ENCODE peak calls at places on chromosomes 7 and 10, in eight cellular contexts. X, W, M, S, J, Q, V and U are unnamed samples.
A peak's percentile ranks its signal among the peaks of the same experiment; 100 is the strongest.

GRCh38 chr10:131267814-131268095 is 43.8 kb downstream of the TCERG1L start:
- DNase-seq in J (no peak), X (no peak), S (no peak), W (no peak), Q (no peak), M (no peak), V (no peak), U (no peak)

GRCh38 chr10:92829042-92829785 is 19.1 kb upstream of the EXOC6 start:
- DNase-seq in Q (no peak), S (no peak), M (no peak), V (no peak), W (no peak), X (no peak), J (no peak), U (peak; percentile 31)

GRCh38 chr10:44873156-44873555 is 38.0 kb upstream of the TMEM72 start:
- DNase-seq in M (no peak), Q (no peak), S (no peak), V (no peak), X (no peak), J (no peak), W (no peak), U (no peak)

GRCh38 chr10:30048768-30049507 is 10.4 kb downstream of the JCAD start:
- DNase-seq in M (no peak), V (no peak), X (peak; percentile 34), W (no peak), Q (no peak), S (no peak), J (no peak), U (no peak)

GRCh38 chr7:25407053-25407452 is 178.8 kb upstream of the NPVF start:
- DNase-seq in V (no peak), Q (no peak), X (no peak), M (no peak), W (no peak), S (no peak), J (no peak), U (no peak)

GRCh38 chr10:124003070-124003419 is 90.4 kb downstream of the CHST15 start:
- DNase-seq in X (no peak), J (no peak), S (no peak), M (no peak), W (no peak), V (peak; percentile 5), Q (no peak), U (no peak)

GRCh38 chr7:8379264-8379663 is 54.1 kb upstream of the NXPH1 start:
- DNase-seq in S (no peak), W (no peak), V (peak; percentile 12), X (no peak), J (no peak), Q (no peak), M (no peak), U (no peak)

GRCh38 chr10:68560916-68561691 is 967 bp downstream of the TET1 start:
- DNase-seq in M (no peak), V (peak; percentile 11), S (peak; percentile 34), X (peak; percentile 25), W (no peak), Q (peak; percentile 69), J (peak; percentile 67), U (peak; percentile 54)

GRCh38 chr10:92505044-92505443 is 68.8 kb downstream of the IDE start:
- DNase-seq in X (no peak), V (no peak), Q (no peak), M (no peak), W (no peak), J (no peak), S (no peak), U (no peak)

GRCh38 chr7:25720427-25720826 is 431.6 kb upstream of the NFE2L3 start:
- DNase-seq in Q (no peak), X (no peak), S (no peak), M (no peak), V (no peak), W (no peak), J (peak; percentile 16), U (no peak)

GRCh38 chr7:30937426-30937825 is 25.8 kb downstream of the AQP1 start:
- DNase-seq in V (peak; percentile 28), S (no peak), W (no peak), Q (no peak), M (no peak), J (no peak), X (no peak), U (no peak)

GRCh38 chr7:98613601-98614425 is 3.3 kb upstream of the NPTX2 start:
- DNase-seq in V (no peak), M (no peak), W (no peak), J (peak; percentile 18), Q (no peak), S (peak; percentile 39), X (no peak), U (no peak)

GRCh38 chr7:139823855-139824670 is 5.0 kb upstream of the TBXAS1 start:
- DNase-seq in M (no peak), J (peak; percentile 85), Q (no peak), X (no peak), W (no peak), S (peak; percentile 19), V (no peak), U (no peak)

GRCh38 chr7:129843982-129844840 is 108.5 kb downstream of the UBE2H start:
- DNase-seq in X (no peak), Q (no peak), V (no peak), M (no peak), S (no peak), J (no peak), W (no peak), U (no peak)
- H3K4me3 ChIP-seq in X (no peak overlapping the region), Q (no peak overlapping the region), V (no peak overlapping the region), M (no peak overlapping the region), S (no peak overlapping the region), J (no peak overlapping the region), W (no peak overlapping the region), U (no peak overlapping the region)

DNA sequence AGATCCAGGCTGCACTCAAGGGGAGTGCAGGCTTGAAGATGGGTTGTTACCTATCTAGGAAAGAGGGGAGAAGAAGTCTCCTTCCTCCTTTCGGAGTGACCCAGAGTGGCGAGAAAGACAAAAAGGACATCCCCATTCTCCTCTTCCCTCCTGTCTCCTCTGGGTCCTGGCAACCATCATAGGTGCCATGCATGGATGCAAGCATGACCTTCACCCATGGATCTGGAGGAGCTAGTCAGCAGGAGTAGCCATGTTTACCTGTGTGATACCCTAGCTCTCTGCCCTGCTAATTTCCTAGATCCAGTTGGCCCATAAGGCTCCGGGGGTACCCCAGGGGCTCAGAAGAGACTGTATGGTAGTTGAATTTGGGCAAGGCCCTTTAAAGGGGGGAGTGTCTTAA is 17.2 kb upstream of the CROT start:
- DNase-seq in Q (no peak), S (peak; percentile 50), M (no peak), W (no peak), V (no peak), J (peak; percentile 33), X (no peak), U (no peak)
- H3K9me3 ChIP-seq in Q (peaks cover 14% of the 10 kb centered on the region), S (peaks cover 3% of the 10 kb centered on the region), M (peaks cover 13% of the 10 kb centered on the region), W (peaks cover 33% of the 10 kb centered on the region), V (no peaks in the 10 kb centered on the region), J (peaks cover 37% of the 10 kb centered on the region), X (peaks cover 68% of the 10 kb centered on the region), U (peaks cover 2% of the 10 kb centered on the region)

GRCh38 chr10:18620856-18621255 is 30.5 kb downstream of the NSUN6 start:
- DNase-seq in M (no peak), J (no peak), S (no peak), V (no peak), X (no peak), Q (no peak), W (no peak), U (no peak)
- H3K36me3 ChIP-seq in M (no peaks in the 10 kb centered on the region), J (peaks cover 10% of the 10 kb centered on the region), S (no peaks in the 10 kb centered on the region), V (no peaks in the 10 kb centered on the region), X (peaks cover 8% of the 10 kb centered on the region), Q (peaks cover 11% of the 10 kb centered on the region), W (no peaks in the 10 kb centered on the region), U (peaks cover 6% of the 10 kb centered on the region)

GRCh38 chr7:47571355-47572100 is 10.4 kb downstream of the TNS3 start:
- DNase-seq in M (peak; percentile 50), X (peak; percentile 88), S (peak; percentile 97), J (peak; percentile 64), W (no peak), Q (no peak), V (peak; percentile 77), U (peak; percentile 90)
- H3K4me3 ChIP-seq in M (no peak overlapping the region), X (peak overlapping the region; percentile 39), S (no peak overlapping the region), J (no peak overlapping the region), W (no peak overlapping the region), Q (no peak overlapping the region), V (no peak overlapping the region), U (no peak overlapping the region)

DNA sequence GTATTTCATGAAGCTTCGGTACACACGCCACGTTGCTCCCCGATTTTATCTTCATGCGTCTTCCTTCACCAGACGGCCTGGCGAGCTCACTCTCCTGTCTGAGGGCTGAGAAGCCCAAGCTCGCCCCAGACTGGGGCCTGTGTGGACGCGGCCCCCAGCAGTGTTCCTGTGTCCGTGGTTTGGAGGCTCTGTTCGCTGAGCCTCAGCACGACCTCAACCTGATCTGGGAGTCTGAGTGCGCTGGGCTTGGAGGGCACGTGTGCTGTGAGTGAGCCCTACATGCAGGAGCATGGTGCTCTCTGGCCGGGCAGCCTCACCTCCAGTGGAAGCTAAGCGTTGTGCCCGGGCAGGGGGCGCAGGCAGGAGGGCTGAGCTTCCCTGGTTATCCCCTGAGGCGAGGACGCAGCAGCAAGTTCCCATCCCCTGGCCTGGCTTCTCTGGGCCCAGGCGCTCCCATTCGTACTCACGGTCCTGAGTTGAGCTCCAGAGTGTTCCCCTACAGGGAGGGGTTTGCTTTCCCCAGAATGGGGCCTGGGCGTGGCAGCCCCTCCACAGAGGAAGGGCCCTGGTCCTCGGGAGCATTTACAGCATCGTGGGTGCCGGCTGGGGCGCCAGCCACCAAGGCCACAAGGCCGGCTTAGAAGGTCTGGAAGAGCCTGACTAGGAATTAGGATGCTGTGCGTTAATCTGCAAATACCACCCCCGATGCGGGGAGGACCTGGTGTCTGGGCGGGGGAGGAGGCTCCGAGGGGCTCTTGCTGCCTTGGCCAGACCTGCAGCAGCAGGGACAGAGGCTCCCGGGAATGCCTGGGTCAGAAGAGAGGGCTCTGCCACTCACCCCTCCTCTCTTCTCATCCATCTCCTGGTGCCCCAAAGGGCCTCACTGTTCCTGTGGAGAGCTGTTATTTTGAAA is 400.6 kb downstream of the DNAJB6 start:
- DNase-seq in S (no peak), X (no peak), V (no peak), Q (no peak), M (no peak), W (no peak), J (no peak), U (no peak)
- H3K9me3 ChIP-seq in S (no peaks in the 10 kb centered on the region), X (no peaks in the 10 kb centered on the region), V (no peaks in the 10 kb centered on the region), Q (no peaks in the 10 kb centered on the region), M (peaks cover 20% of the 10 kb centered on the region), W (no peaks in the 10 kb centered on the region), J (no peaks in the 10 kb centered on the region), U (no peaks in the 10 kb centered on the region)

GRCh38 chr7:130020434-130020833 is 30.7 kb downstream of the ZC3HC1 start:
- DNase-seq in J (no peak), X (no peak), S (no peak), Q (no peak), V (no peak), W (no peak), M (no peak), U (no peak)

GRCh38 chr7:130024390-130024789 is 26.8 kb downstream of the ZC3HC1 start:
- DNase-seq in V (no peak), J (no peak), Q (no peak), W (no peak), X (no peak), S (peak; percentile 60), M (no peak), U (no peak)

GRCh38 chr7:130022115-130022514 is 29.1 kb downstream of the ZC3HC1 start:
- DNase-seq in M (no peak), S (no peak), X (peak; percentile 25), V (no peak), J (no peak), Q (no peak), W (no peak), U (no peak)

GRCh38 chr7:130021105-130021834 is 29.9 kb downstream of the ZC3HC1 start:
- DNase-seq in W (no peak), M (no peak), J (no peak), V (no peak), Q (no peak), S (no peak), X (peak; percentile 35), U (no peak)

GRCh38 chr7:130022623-130023175 is 28.5 kb downstream of the ZC3HC1 start:
- DNase-seq in J (no peak), X (no peak), Q (no peak), W (no peak), S (no peak), M (no peak), V (no peak), U (no peak)
- H3K36me3 ChIP-seq in J (peaks cover 79% of the 10 kb centered on the region), X (peaks cover 100% of the 10 kb centered on the region), Q (peaks cover 69% of the 10 kb centered on the region), W (peaks cover 45% of the 10 kb centered on the region), S (peaks cover 17% of the 10 kb centered on the region), M (peaks cover 24% of the 10 kb centered on the region), V (no peaks in the 10 kb centered on the region), U (peaks cover 25% of the 10 kb centered on the region)